ENCODE peak calls at places on chromosomes 11 and 22, in six cellular contexts. M, X, V, H, E and A are unnamed samples.

GRCh38 chr22:30191049-30191701 is 55.4 kb downstream of the LIF start:
- DNase-seq in M (no peak), X (no peak), V (no peak), H (no peak), E (no peak), A (no peak)

GRCh38 chr11:29306527-29306926 is 710.3 kb downstream of the KCNA4 start:
- DNase-seq in M (no peak), X (peak; percentile 92), V (no peak), H (no peak), E (no peak), A (no peak)

GRCh38 chr22:37674951-37675929 is at the start of gene LGALS1:
- DNase-seq in M (peak; percentile 99), X (peak; percentile 99), V (peak; percentile 98), H (peak; percentile 85), E (peak; percentile 61), A (peak; percentile 21)

GRCh38 chr11:90204832-90205646 is 17.8 kb downstream of the CHORDC1 start:
- DNase-seq in M (no peak), X (peak; percentile 68), V (no peak), H (peak; percentile 34), E (no peak), A (no peak)

GRCh38 chr22:21726650-21727049 is 8.9 kb downstream of the YPEL1 start:
- DNase-seq in M (no peak), X (no peak), V (no peak), H (peak; percentile 66), E (no peak), A (peak; percentile 31)

GRCh38 chr22:21041937-21042336 is 3.8 kb upstream of the LRRC74B start:
- DNase-seq in M (no peak), X (peak; percentile 65), V (no peak), H (no peak), E (no peak), A (no peak)

GRCh38 chr22:44042822-44043221 is 18.7 kb downstream of the PARVB start:
- DNase-seq in M (no peak), X (peak; percentile 33), V (no peak), H (no peak), E (no peak), A (no peak)

GRCh38 chr11:83174008-83174407 is 17.1 kb downstream of the PCF11 start:
- DNase-seq in M (no peak), X (no peak), V (no peak), H (peak; percentile 16), E (no peak), A (no peak)

GRCh38 chr11:124327775-124328174 is 7.8 kb upstream of the OR8D2 start:
- DNase-seq in M (no peak), X (no peak), V (no peak), H (no peak), E (no peak), A (no peak)

GRCh38 chr11:92266821-92267220 is 42.2 kb downstream of the FAT3 start:
- DNase-seq in M (no peak), X (no peak), V (no peak), H (no peak), E (no peak), A (no peak)

GRCh38 chr11:68659158-68659921 is 25.0 kb upstream of the GAL start:
- DNase-seq in M (peak; percentile 66), X (peak; percentile 98), V (peak; percentile 76), H (no peak), E (no peak), A (no peak)

GRCh38 chr11:72483412-72484186 is 49.3 kb upstream of the CLPB start:
- DNase-seq in M (no peak), X (peak; percentile 24), V (no peak), H (no peak), E (no peak), A (no peak)

GRCh38 chr22:33105501-33105911 is 47.3 kb upstream of the SYN3 start:
- DNase-seq in M (no peak), X (no peak), V (no peak), H (no peak), E (no peak), A (no peak)

GRCh38 chr22:22748297-22748743 is 103.9 kb downstream of the GGTLC2 start:
- DNase-seq in M (no peak), X (peak; percentile 33), V (peak; percentile 72), H (peak; percentile 41), E (no peak), A (peak; percentile 37)

GRCh38 chr22:44994399-44995281 is 15.2 kb downstream of the PHF21B start:
- DNase-seq in M (no peak), X (no peak), V (no peak), H (no peak), E (no peak), A (no peak)

GRCh38 chr22:32723632-32724031 is 77.9 kb upstream of the TIMP3 start:
- DNase-seq in M (peak; percentile 89), X (peak; percentile 96), V (peak; percentile 70), H (peak; percentile 42), E (peak; percentile 16), A (no peak)

GRCh38 chr22:42621505-42622002 is 6.9 kb upstream of the POLDIP3 start:
- DNase-seq in M (peak; percentile 87), X (peak; percentile 56), V (peak; percentile 76), H (peak; percentile 89), E (peak; percentile 36), A (peak; percentile 79)

GRCh38 chr11:12224537-12224893 is 114.1 kb downstream of the MICAL2 start:
- DNase-seq in M (peak; percentile 94), X (peak; percentile 98), V (peak; percentile 82), H (peak; percentile 44), E (peak; percentile 89), A (no peak)

DNA sequence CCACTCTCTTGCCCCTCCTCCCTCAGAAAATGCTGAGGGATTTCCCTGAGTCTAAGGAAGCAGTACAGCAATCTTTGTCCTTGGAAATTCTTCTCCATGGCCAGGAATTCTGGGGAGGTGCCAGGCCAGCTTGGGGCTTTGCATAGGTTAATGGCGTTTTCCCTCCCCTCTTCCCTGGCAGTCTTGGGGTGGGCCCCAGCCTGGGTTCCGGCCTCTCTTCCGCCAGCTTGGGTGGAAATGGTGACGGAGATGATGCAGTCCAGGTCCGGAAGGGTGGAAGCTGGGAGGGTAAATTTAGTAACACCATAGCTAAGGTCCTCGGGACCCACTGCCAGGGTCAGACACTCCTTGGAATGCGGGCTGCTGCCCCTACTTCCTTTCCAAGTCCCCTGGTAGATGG is 5.0 kb downstream of the PHLDB1 start:
- DNase-seq in M (no peak), X (no peak), V (no peak), H (no peak), E (no peak), A (no peak)
- TF ChIP-seq CTCF in M (no peak), X (no peak), V (no peak), H (no peak), E (no peak), A (no peak)

DNA sequence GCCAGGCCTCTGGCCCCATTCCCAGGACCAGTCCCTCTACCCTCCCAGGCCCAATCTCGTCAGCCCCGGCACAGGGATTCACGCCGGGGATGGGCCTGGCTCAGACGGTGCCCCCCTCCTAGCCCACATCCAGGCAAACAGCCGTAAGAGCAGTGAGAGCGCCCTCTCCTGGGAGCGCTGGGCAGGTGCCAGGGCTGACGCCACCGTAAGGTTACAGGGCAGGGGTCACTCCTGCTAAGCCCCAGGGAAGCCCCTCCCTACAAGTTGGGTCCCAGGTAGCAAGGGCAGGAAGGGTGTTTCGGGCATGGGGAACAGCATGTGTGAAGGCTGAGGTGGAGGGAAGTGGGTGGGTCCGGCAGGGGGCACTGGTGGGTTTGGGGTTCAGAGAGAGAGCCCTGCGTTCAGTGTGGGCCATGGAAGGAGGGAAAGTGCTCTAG is 19.2 kb upstream of the PPARA start:
- DNase-seq in M (no peak), X (no peak), V (no peak), H (no peak), E (no peak), A (no peak)
- TF ChIP-seq CTCF in M (no peak), X (peak; percentile 47), V (no peak), H (no peak), E (no peak), A (peak; percentile 48)

GRCh38 chr22:19641254-19641982 is 72.9 kb upstream of the SEPTIN5 start:
- DNase-seq in M (peak; percentile 34), X (no peak), V (no peak), H (no peak), E (no peak), A (peak; percentile 59)
- TF ChIP-seq CTCF in M (no peak), X (peak; percentile 55), V (peak; percentile 35), H (peak; percentile 6), E (no peak), A (peak; percentile 73)

GRCh38 chr11:66002648-66003225 is 434 bp downstream of the BANF1 start:
- DNase-seq in M (peak; percentile 80), X (peak; percentile 38), V (no peak), H (peak; percentile 88), E (no peak), A (no peak)
- TF ChIP-seq CTCF in M (no peak), X (peak; percentile 11), V (peak; percentile 51), H (no peak), E (no peak), A (no peak)

DNA sequence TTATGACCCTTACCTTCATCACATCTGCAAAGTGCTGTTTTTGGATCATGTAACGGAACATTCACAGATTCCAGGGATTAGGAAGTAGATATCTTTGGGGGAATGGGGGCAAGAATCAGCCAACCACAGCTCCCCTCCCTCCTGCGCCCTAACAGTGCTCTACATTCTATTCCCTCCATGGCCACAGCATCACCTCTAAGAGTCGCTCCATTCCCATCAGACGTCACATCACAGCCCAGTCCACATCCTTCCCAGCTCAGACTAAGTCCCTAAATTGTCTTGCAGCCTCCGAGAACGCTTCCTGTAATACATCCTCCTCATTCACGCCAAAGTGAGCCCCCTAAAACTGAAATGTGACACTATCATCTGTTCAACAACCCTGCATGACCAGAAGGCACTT is 5.9 kb downstream of the SCGB1D1 start:
- DNase-seq in M (no peak), X (no peak), V (no peak), H (no peak), E (no peak), A (no peak)
- TF ChIP-seq CTCF in M (no peak), X (no peak), V (no peak), H (no peak), E (no peak), A (no peak)

GRCh38 chr11:115362997-115363396 is 141.2 kb downstream of the CADM1 start:
- DNase-seq in M (no peak), X (no peak), V (no peak), H (no peak), E (no peak), A (no peak)

GRCh38 chr11:115363426-115363825 is 140.8 kb downstream of the CADM1 start:
- DNase-seq in M (no peak), X (no peak), V (no peak), H (no peak), E (no peak), A (no peak)

GRCh38 chr11:115357066-115357465 is 147.1 kb downstream of the CADM1 start:
- DNase-seq in M (no peak), X (no peak), V (no peak), H (no peak), E (no peak), A (no peak)

GRCh38 chr11:115361025-115361424 is 143.2 kb downstream of the CADM1 start:
- DNase-seq in M (no peak), X (no peak), V (no peak), H (no peak), E (no peak), A (no peak)

GRCh38 chr11:115360186-115360824 is 143.9 kb downstream of the CADM1 start:
- DNase-seq in M (no peak), X (no peak), V (no peak), H (no peak), E (no peak), A (no peak)
- TF ChIP-seq CTCF in M (no peak), X (peak; percentile 15), V (no peak), H (no peak), E (no peak), A (peak; percentile 42)

GRCh38 chr11:44037658-44037998 is 10.2 kb upstream of the ACCSL start:
- DNase-seq in M (no peak), X (no peak), V (no peak), H (no peak), E (no peak), A (no peak)
- TF ChIP-seq CTCF in M (no peak), X (no peak), V (peak; percentile 1), H (no peak), E (no peak), A (no peak)